ENCODE peak calls at places on chromosomes 5 and 9, in six cellular contexts. R, H, V, A, N and W are unnamed samples.

GRCh38 chr5:111068208-111068607 is 3.3 kb upstream of the TSLP start:
- DNase-seq in R (no peak), H (no peak), V (no peak), A (no peak), N (no peak), W (no peak)

GRCh38 chr9:4359016-4359415 is 59.1 kb upstream of the GLIS3 start:
- DNase-seq in R (no peak), H (no peak), V (no peak), A (no peak), N (no peak), W (no peak)

GRCh38 chr9:110030632-110031031 is 177.3 kb downstream of the C9orf152 start:
- DNase-seq in R (peak; percentile 13), H (no peak), V (no peak), A (no peak), N (no peak), W (no peak)

GRCh38 chr5:115098041-115098702 is 71.5 kb downstream of the TRIM36 start:
- DNase-seq in R (peak; percentile 52), H (peak; percentile 63), V (peak; percentile 7), A (peak; percentile 30), N (peak; percentile 32), W (no peak)

GRCh38 chr5:170861855-170862766 is at the start of gene RANBP17:
- DNase-seq in R (peak; percentile 75), H (peak; percentile 95), V (no peak), A (no peak), N (no peak), W (peak; percentile 64)

GRCh38 chr5:104456122-104456521 is 893.5 kb upstream of the NUDT12 start:
- DNase-seq in R (no peak), H (no peak), V (no peak), A (no peak), N (no peak), W (no peak)

GRCh38 chr5:45454114-45454513 is 242.1 kb downstream of the HCN1 start:
- DNase-seq in R (peak; percentile 1), H (peak; percentile 28), V (no peak), A (no peak), N (no peak), W (no peak)

GRCh38 chr5:54703568-54704255 is 186.2 kb downstream of the SNX18 start:
- DNase-seq in R (no peak), H (no peak), V (no peak), A (no peak), N (no peak), W (no peak)

GRCh38 chr5:43396762-43397304 is 15.4 kb downstream of the CCL28 start:
- DNase-seq in R (peak; percentile 17), H (peak; percentile 53), V (peak; percentile 17), A (no peak), N (no peak), W (no peak)

GRCh38 chr5:91652678-91653077 is 269.6 kb upstream of the ARRDC3 start:
- DNase-seq in R (no peak), H (no peak), V (no peak), A (no peak), N (no peak), W (no peak)

DNA sequence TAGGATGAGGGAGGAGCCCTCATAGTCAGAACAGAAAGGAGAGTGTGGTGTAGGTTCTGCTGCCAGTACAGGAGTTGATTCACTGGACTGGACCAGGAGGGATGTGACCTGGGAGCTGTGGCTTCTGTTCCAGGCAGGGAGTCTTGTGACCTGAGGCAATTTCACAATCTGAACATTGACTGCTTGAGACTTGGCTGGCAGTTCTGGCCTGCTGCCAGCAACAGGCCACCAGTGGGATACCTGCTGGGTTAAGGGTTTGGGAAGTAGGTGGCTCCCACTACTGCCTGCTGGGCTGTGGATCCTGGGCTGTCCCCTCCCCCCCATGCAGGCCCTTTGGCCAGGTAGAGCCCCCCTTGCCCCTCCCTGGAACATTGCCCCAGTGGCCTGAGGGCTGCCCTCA is 268.6 kb upstream of the ARRDC3 start:
- DNase-seq in R (peak; percentile 7), H (no peak), V (no peak), A (no peak), N (no peak), W (no peak)
- TF ChIP-seq EP300 in R (no peak), H (no peak), V (no peak), A (no peak), N (no peak), W (no peak)

DNA sequence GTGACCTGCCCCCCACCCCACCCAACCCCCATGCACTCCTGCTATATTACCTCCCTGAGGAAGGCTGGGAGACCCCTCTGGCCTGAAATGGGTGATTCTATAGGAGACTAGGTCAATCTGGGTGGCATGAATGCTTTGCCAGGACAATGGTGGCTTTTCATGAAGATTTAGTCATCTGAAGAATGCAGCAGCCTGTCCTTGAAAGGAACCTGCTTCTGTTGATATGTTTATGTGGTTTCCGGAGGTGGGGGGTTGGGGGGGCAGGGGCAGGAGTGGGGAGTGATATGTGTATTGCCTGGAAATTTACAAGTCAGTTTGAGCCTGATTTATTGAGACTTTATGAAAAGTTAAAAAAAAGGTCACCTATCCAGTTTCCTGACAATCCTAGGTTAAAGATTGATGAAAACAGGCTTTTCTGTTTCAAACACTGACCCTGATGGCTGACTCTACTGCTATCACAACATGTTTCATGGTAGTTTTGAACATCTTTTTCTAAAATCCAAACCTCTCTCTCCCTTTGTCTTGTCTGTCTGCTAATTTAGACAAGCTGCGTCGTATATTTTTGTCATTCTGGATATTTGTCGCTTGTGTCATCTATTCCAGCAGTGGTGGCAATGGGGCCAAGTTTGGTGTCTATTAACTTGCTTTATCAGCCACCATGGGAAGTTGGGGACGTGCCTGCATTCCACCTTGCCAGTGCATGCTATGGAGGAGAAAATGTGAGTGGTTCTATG is 153.7 kb upstream of the EGFLAM start:
- DNase-seq in R (no peak), H (no peak), V (no peak), A (no peak), N (peak; percentile 99), W (peak; percentile 84)
- TF ChIP-seq MAX in R (no peak), H (no peak), V (no peak), A (no peak), N (no peak), W (no peak)

DNA sequence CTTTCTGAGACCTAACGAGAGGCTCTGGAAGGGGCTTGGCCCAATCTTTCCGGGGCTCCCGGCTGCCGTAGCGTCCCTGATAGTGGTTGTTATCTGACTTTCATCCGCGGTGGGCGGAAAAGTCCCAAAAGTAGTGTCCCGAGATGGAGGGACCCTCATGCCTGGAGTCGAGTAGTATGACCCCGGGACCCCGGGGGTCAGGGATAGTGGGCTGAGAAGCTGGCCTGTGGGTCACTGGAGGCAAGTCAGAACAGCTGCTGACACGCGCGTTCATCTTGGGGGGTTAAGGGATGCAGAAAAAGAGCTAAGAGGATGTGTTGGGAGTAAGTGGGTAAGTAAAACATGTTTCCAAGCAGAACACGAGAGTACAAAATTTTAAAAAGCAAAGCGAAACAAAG is 123.4 kb downstream of the TMEM161B start:
- DNase-seq in R (no peak), H (no peak), V (no peak), A (no peak), N (no peak), W (peak; percentile 47)
- TF ChIP-seq EP300 in R (no peak), H (no peak), V (no peak), A (no peak), N (no peak), W (no peak)

GRCh38 chr9:134658378-134658955 is 16.9 kb downstream of the COL5A1 start:
- DNase-seq in R (no peak), H (no peak), V (no peak), A (no peak), N (no peak), W (no peak)
- TF ChIP-seq MAX in R (no peak), H (no peak), V (no peak), A (no peak), N (no peak), W (no peak)

GRCh38 chr5:125093776-125094175 is 347.3 kb upstream of the ZNF608 start:
- DNase-seq in R (peak; percentile 12), H (no peak), V (no peak), A (no peak), N (no peak), W (no peak)
- TF ChIP-seq EP300 in R (no peak), H (peak; percentile 76), V (no peak), A (no peak), N (no peak), W (no peak)

GRCh38 chr9:136085815-136086212 is 9.3 kb downstream of the NACC2 start:
- DNase-seq in R (no peak), H (peak; percentile 39), V (no peak), A (no peak), N (no peak), W (no peak)

GRCh38 chr9:136086213-136086881 is 8.7 kb downstream of the NACC2 start:
- DNase-seq in R (no peak), H (peak; percentile 77), V (no peak), A (no peak), N (no peak), W (no peak)

GRCh38 chr9:136083558-136084190 is 11.4 kb downstream of the NACC2 start:
- DNase-seq in R (no peak), H (peak; percentile 15), V (no peak), A (no peak), N (no peak), W (no peak)

GRCh38 chr9:136082496-136083361 is 12.4 kb downstream of the NACC2 start:
- DNase-seq in R (no peak), H (peak; percentile 34), V (no peak), A (no peak), N (no peak), W (no peak)

DNA sequence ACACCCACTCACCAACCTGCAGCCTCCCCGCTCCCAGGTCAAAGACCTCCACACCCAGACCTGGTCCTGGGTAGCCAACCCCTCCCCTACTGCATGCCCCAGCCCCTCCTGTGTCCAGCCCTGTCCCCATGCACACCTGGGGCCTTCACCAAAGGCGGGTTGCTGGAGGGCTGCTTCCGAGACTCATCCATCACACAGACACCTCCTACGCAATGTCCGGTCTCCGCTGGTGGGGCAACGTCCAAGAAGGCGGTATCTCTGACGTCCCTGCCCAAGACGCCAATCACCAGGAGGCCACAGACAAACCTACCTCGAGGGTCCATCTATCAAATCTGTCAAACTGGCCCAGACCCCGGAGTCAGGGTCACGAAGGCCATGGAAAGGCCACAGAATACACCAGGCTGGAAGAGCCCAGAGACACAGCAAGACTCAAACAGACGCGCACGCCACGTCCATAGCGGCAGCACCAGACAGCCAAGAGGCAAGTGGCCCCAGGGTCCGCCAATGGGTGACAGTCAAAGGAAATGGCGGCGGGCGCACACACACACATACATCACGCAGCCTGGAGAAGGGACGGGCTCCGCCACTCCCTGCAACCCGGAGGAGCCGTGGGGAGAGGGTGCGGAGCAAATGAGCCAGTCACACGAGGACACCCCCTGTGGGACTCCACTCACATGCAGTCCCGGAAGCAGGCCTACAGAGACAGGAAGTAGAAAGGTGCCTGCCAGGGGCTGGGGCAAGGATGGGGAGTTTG is 10.7 kb downstream of the NACC2 start:
- DNase-seq in R (no peak), H (peak; percentile 22), V (no peak), A (no peak), N (no peak), W (no peak)
- TF ChIP-seq MAX in R (no peak), H (no peak), V (no peak), A (no peak), N (no peak), W (no peak)

DNA sequence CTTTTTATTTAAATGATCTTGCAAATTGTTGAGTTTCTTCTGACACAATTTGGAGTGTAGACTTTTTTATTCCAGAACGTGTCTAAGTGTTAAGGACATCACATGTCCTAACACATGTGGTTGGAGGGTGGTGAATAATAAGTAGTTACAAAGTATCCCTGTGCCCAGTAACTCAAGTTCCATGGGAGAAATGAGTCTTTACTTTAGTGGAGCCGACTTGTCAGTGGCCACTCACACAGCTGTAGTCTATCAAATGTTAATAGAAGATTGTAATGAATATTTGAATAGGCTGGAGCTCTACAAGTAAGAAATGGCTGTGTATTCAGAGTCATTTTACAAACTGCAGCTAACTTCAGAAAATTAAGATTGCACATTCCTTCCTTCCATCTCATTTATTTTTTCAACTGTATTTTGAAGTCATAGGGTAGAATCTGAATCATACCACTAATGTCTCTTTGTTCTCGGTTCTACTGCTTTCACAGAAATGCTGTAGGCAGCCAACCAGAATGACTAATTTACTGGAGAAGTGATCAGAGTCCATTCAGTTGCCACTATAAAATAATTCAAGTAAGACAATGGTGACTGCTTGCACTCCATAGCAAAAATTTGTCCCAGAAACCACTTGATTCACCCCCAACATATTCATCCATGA is 394.9 kb downstream of the NR2F1-AS1 start:
- DNase-seq in R (peak; percentile 9), H (no peak), V (no peak), A (no peak), N (no peak), W (no peak)
- TF ChIP-seq EP300 in R (no peak), H (peak; percentile 38), V (no peak), A (no peak), N (no peak), W (no peak)